ENCODE peak calls at places on chromosome 9, in six cellular contexts. T is activated CD4-positive, CD25-positive, alpha-beta regulatory T cell; B is germinal center; O is activated T-helper 1 cell treated with anti-CD3 and anti-CD28 coated beads, Interleukin-2, amount 50 U/mL, for 16 hours; I is stimulated activated naive CD4-positive, alpha-beta T cell; L is AG08395. V is an unnamed sample.

GRCh38 chr9:91785403-91785917 is 164.6 kb downstream of the ROR2 start:
- DNase-seq in T (no peak), B (no peak), O (no peak), I (no peak), L (peak), V (no peak)

GRCh38 chr9:33425128-33425533 is 22.3 kb downstream of the AQP3 start:
- DNase-seq in T (no peak), B (no peak), O (no peak), I (no peak), L (no peak), V (no peak)

GRCh38 chr9:130535818-130536521 is 43.4 kb upstream of the FUBP3 start:
- DNase-seq in T (no peak), B (no peak), O (no peak), I (no peak), L (peak), V (no peak)

GRCh38 chr9:3656224-3656623 is 130.4 kb upstream of the RFX3 start:
- DNase-seq in T (no peak), B (no peak), O (no peak), I (no peak), L (no peak), V (no peak)

GRCh38 chr9:71929791-71930440 is 18.5 kb downstream of the C9orf85 start:
- DNase-seq in T (no peak), B (no peak), O (no peak), I (no peak), L (peak), V (no peak)

GRCh38 chr9:99239341-99240055 is 17.4 kb downstream of the SEC61B start:
- DNase-seq in T (no peak), B (no peak), O (no peak), I (no peak), L (peak), V (no peak)

GRCh38 chr9:94817291-94818195 is 91.0 kb downstream of the AOPEP start:
- DNase-seq in T (no peak), B (no peak), O (no peak), I (no peak), L (no peak), V (no peak)

GRCh38 chr9:124040186-124040920 is 28.8 kb downstream of the LHX2 start:
- DNase-seq in T (no peak), B (no peak), O (no peak), I (no peak), L (peak), V (no peak)

GRCh38 chr9:5514608-5515260 is 4.4 kb downstream of the PDCD1LG2 start:
- DNase-seq in T (no peak), B (no peak), O (no peak), I (no peak), L (no peak), V (no peak)

GRCh38 chr9:33934188-33934878 is 114.4 kb downstream of the UBAP2 start:
- DNase-seq in T (no peak), B (no peak), O (no peak), I (no peak), L (no peak), V (no peak)

GRCh38 chr9:120770923-120771322 is 22.3 kb downstream of the FBXW2 start:
- DNase-seq in T (no peak), B (no peak), O (no peak), I (no peak), L (no peak), V (no peak)

GRCh38 chr9:35115680-35116538 is at the start of gene ATOSB:
- DNase-seq in T (peak), B (peak), O (peak), I (peak), L (peak), V (peak)

GRCh38 chr9:96413312-96414221 is 4.6 kb downstream of the ZNF367 start:
- DNase-seq in T (no peak), B (peak), O (no peak), I (no peak), L (no peak), V (peak)

GRCh38 chr9:83505282-83505681 is 32.9 kb downstream of the FRMD3 start:
- DNase-seq in T (no peak), B (no peak), O (no peak), I (no peak), L (no peak), V (no peak)

GRCh38 chr9:120323125-120323524 is 256.8 kb downstream of the CDK5RAP2 start:
- DNase-seq in T (no peak), B (no peak), O (no peak), I (no peak), L (no peak), V (no peak)

GRCh38 chr9:115671911-115672310 is 481.7 kb upstream of the PAPPA start:
- DNase-seq in T (no peak), B (no peak), O (no peak), I (no peak), L (no peak), V (no peak)

GRCh38 chr9:17906841-17907779 is 328.2 kb downstream of the SH3GL2 start:
- DNase-seq in T (no peak), B (peak), O (no peak), I (no peak), L (no peak), V (no peak)